ENCODE peak calls at places on chromosome 20, in nine cellular contexts. C is ACHN; V is RCC 7860; G is COR-L47; X is WERI-Rb-1; M is posterior cingulate gyrus; L is T-helper 2 cell; B is activated CD4-positive, alpha-beta T cell treated with anti-CD3 and anti-CD28 coated beads for 1 hour; E is choroid plexus epithelial cell. W is an unnamed sample.
A peak's percentile ranks its signal among the peaks of the same experiment; 100 is the strongest.

GRCh38 chr20:52082612-52083011 is 109.0 kb downstream of the ZFP64 start:
- DNase-seq in V (no peak), E (peak; percentile 27), X (no peak), M (no peak), C (no peak), L (no peak), B (no peak), G (no peak), W (no peak)

GRCh38 chr20:44136579-44136978 is 50.4 kb downstream of the JPH2 start:
- DNase-seq in X (no peak), M (no peak), E (no peak), V (no peak), C (no peak), G (no peak), B (no peak), L (no peak), W (no peak)

GRCh38 chr20:41395669-41396664 is 29.3 kb upstream of the EMILIN3 start:
- DNase-seq in M (no peak), E (no peak), V (no peak), B (no peak), C (no peak), L (no peak), G (no peak), X (peak; percentile 78), W (no peak)

GRCh38 chr20:7516631-7517051 is 423.6 kb downstream of the HAO1 start:
- DNase-seq in M (no peak), V (no peak), B (no peak), E (no peak), X (no peak), L (no peak), C (no peak), G (no peak), W (no peak)

GRCh38 chr20:17969884-17970409 is 1.1 kb downstream of the MGME1 start:
- DNase-seq in M (no peak), X (no peak), B (no peak), C (peak; percentile 48), E (peak; percentile 77), L (no peak), G (no peak), V (peak; percentile 41), W (no peak)

GRCh38 chr20:25199473-25200265 is 4.2 kb downstream of the ENTPD6 start:
- DNase-seq in E (no peak), V (no peak), X (no peak), M (no peak), L (no peak), B (no peak), C (no peak), G (no peak), W (no peak)

GRCh38 chr20:11676618-11677289 is 240.9 kb upstream of the BTBD3 start:
- DNase-seq in G (peak; percentile 20), X (peak; percentile 68), E (peak; percentile 68), L (no peak), M (no peak), B (no peak), C (peak; percentile 35), V (peak; percentile 24), W (no peak)

GRCh38 chr20:14583413-14583812 is 246.0 kb upstream of the FLRT3 start:
- DNase-seq in L (no peak), X (no peak), C (no peak), V (no peak), M (no peak), B (no peak), E (no peak), G (no peak), W (no peak)

GRCh38 chr20:47921306-47922279 is 136.3 kb upstream of the SULF2 start:
- DNase-seq in M (no peak), G (no peak), L (no peak), V (no peak), X (no peak), C (no peak), E (peak; percentile 15), B (no peak), W (no peak)

GRCh38 chr20:51172558-51173428 is 149.9 kb upstream of the KCNG1 start:
- DNase-seq in X (no peak), B (no peak), V (no peak), M (no peak), C (no peak), G (peak; percentile 12), L (no peak), E (no peak), W (no peak)

GRCh38 chr20:44728835-44729342 is 13.7 kb downstream of the CCN5 start:
- DNase-seq in V (peak; percentile 89), C (peak; percentile 94), L (no peak), M (no peak), E (peak; percentile 51), X (no peak), B (no peak), G (peak; percentile 48), W (peak; percentile 71)

GRCh38 chr20:59939052-59939878 is 840 bp downstream of the PPP1R3D start:
- DNase-seq in E (peak; percentile 23), C (peak; percentile 19), X (no peak), M (no peak), G (no peak), L (no peak), B (no peak), V (no peak), W (no peak)

GRCh38 chr20:40612837-40613236 is 76.2 kb downstream of the MAFB start:
- DNase-seq in X (no peak), G (no peak), V (no peak), M (no peak), L (no peak), E (no peak), C (no peak), B (no peak), W (no peak)

GRCh38 chr20:50913976-50914375 is 17.3 kb downstream of the ADNP start:
- DNase-seq in B (no peak), G (no peak), C (peak; percentile 14), V (peak; percentile 78), L (no peak), X (no peak), E (peak; percentile 76), M (no peak), W (no peak)

GRCh38 chr20:6824401-6824800 is 56.9 kb downstream of the BMP2 start:
- DNase-seq in V (no peak), L (no peak), C (no peak), E (no peak), X (no peak), M (no peak), G (no peak), B (no peak), W (no peak)

GRCh38 chr20:24995741-24996448 is 3.3 kb upstream of the APMAP start:
- DNase-seq in G (peak; percentile 74), X (no peak), C (no peak), L (no peak), E (peak; percentile 17), M (no peak), B (no peak), V (no peak), W (peak; percentile 38)

GRCh38 chr20:50415516-50416268 is 94.5 kb upstream of the PTPN1 start:
- DNase-seq in C (no peak), B (no peak), G (no peak), X (no peak), E (peak; percentile 89), V (peak; percentile 81), L (no peak), M (peak; percentile 94), W (no peak)

GRCh38 chr20:36808317-36809257 is 35.0 kb upstream of the DSN1 start:
- DNase-seq in M (no peak), C (peak; percentile 63), X (peak; percentile 69), G (peak; percentile 15), E (peak; percentile 85), V (peak; percentile 98), L (peak; percentile 67), B (peak; percentile 52), W (peak; percentile 80)

GRCh38 chr20:49268600-49269365 is 9.1 kb downstream of the ZNFX1 start:
- DNase-seq in E (peak; percentile 72), X (no peak), B (no peak), C (no peak), V (no peak), G (no peak), M (no peak), L (no peak), W (no peak)

GRCh38 chr20:23301436-23302050 is 49.0 kb upstream of the NXT1 start:
- DNase-seq in B (no peak), E (no peak), X (no peak), V (no peak), M (no peak), C (no peak), G (no peak), L (no peak), W (no peak)

GRCh38 chr20:16003310-16003709 is 569.9 kb downstream of the KIF16B start:
- DNase-seq in M (no peak), B (no peak), E (no peak), G (no peak), X (no peak), C (no peak), V (no peak), L (no peak), W (no peak)

GRCh38 chr20:2873010-2873746 is at the start of gene PTPRA:
- DNase-seq in G (peak; percentile 89), V (peak; percentile 76), C (peak; percentile 90), X (peak; percentile 92), B (peak; percentile 85), E (peak; percentile 92), M (peak; percentile 93), L (peak; percentile 87), W (peak; percentile 47)

GRCh38 chr20:19079536-19080299 is 132.7 kb upstream of the SLC24A3 start:
- DNase-seq in B (no peak), G (no peak), C (no peak), L (no peak), M (no peak), X (no peak), E (no peak), V (no peak), W (no peak)

GRCh38 chr20:47776639-47777038 is 8.6 kb downstream of the SULF2 start:
- DNase-seq in L (no peak), X (no peak), E (no peak), M (no peak), G (no peak), C (no peak), V (no peak), B (no peak), W (no peak)

GRCh38 chr20:56504373-56505005 is 20.1 kb upstream of the FAM209A start:
- DNase-seq in C (peak; percentile 11), L (no peak), V (no peak), G (no peak), X (peak; percentile 9), E (peak; percentile 18), B (no peak), M (no peak), W (no peak)

GRCh38 chr20:44089987-44090674 is 96.9 kb downstream of the JPH2 start:
- DNase-seq in B (no peak), X (no peak), M (no peak), G (no peak), E (peak; percentile 85), C (peak; percentile 24), V (no peak), L (no peak), W (no peak)

GRCh38 chr20:52958206-52958605 is 14.0 kb upstream of the TSHZ2 start:
- DNase-seq in G (no peak), V (peak; percentile 24), C (no peak), M (no peak), E (no peak), X (no peak), L (no peak), B (no peak), W (no peak)

GRCh38 chr20:25070821-25071473 is 11.0 kb downstream of the VSX1 start:
- DNase-seq in X (peak; percentile 39), M (no peak), B (no peak), G (no peak), V (no peak), C (no peak), L (no peak), E (no peak), W (no peak)

GRCh38 chr20:10965936-10966470 is 292.2 kb upstream of the JAG1 start:
- DNase-seq in E (peak; percentile 60), C (no peak), M (no peak), B (no peak), L (no peak), V (no peak), X (no peak), G (no peak), W (no peak)

GRCh38 chr20:50049442-50050026 is 63.4 kb downstream of the UBE2V1 start:
- DNase-seq in C (no peak), E (no peak), B (no peak), X (no peak), M (no peak), V (no peak), L (no peak), G (no peak), W (no peak)

GRCh38 chr20:33158637-33159385 is 9.1 kb upstream of the BPIFA2 start:
- DNase-seq in G (no peak), X (no peak), V (no peak), E (no peak), L (no peak), M (no peak), C (no peak), B (no peak), W (no peak)

W was measured in brain pericyte.